ENCODE peak calls at places on chromosomes 13 and 19, in six cellular contexts. One of them, this sample, is unnamed.
A peak's percentile ranks its signal among the peaks of the same experiment; 100 is the strongest.

GRCh38 chr19:50877338-50877737 is 4.1 kb downstream of the KLK2 start:
- DNase-seq in SK-N-SH: no peak
- DNase-seq in HCT116: no peak
- DNase-seq in MM.1S: no peak
- DNase-seq in GM23338: peak; percentile 27
- DNase-seq in GM23248: no peak
- DNase-seq in this sample: no peak

GRCh38 chr13:40189885-40190655 is 476.4 kb downstream of the FOXO1 start:
- DNase-seq in MM.1S: no peak
- DNase-seq in GM23248: peak; percentile 52
- DNase-seq in SK-N-SH: peak; percentile 57
- DNase-seq in GM23338: no peak
- DNase-seq in HCT116: no peak
- DNase-seq in this sample: no peak

GRCh38 chr19:32406161-32407003 is 812 bp downstream of the DPY19L3 start:
- DNase-seq in GM23248: peak; percentile 33
- DNase-seq in MM.1S: no peak
- DNase-seq in SK-N-SH: peak; percentile 18
- DNase-seq in HCT116: peak; percentile 12
- DNase-seq in GM23338: peak; percentile 83
- DNase-seq in this sample: no peak

GRCh38 chr19:38290631-38291147 is 13.4 kb upstream of the C19orf33 start:
- DNase-seq in SK-N-SH: no peak
- DNase-seq in GM23248: peak; percentile 98
- DNase-seq in GM23338: no peak
- DNase-seq in MM.1S: no peak
- DNase-seq in HCT116: no peak
- DNase-seq in this sample: peak; percentile 97

GRCh38 chr13:89082623-89083022 is 1411.5 kb downstream of the SLITRK5 start:
- DNase-seq in HCT116: no peak
- DNase-seq in SK-N-SH: no peak
- DNase-seq in GM23248: no peak
- DNase-seq in MM.1S: no peak
- DNase-seq in GM23338: no peak
- DNase-seq in this sample: no peak

GRCh38 chr13:76168661-76169060 is 532.5 kb downstream of the LMO7 start:
- DNase-seq in GM23248: no peak
- DNase-seq in HCT116: no peak
- DNase-seq in GM23338: no peak
- DNase-seq in SK-N-SH: no peak
- DNase-seq in MM.1S: no peak
- DNase-seq in this sample: peak; percentile 2

GRCh38 chr19:46218160-46218559 is 11.4 kb upstream of the IGFL1 start:
- DNase-seq in HCT116: peak; percentile 21
- DNase-seq in SK-N-SH: no peak
- DNase-seq in GM23248: peak; percentile 36
- DNase-seq in GM23338: peak; percentile 88
- DNase-seq in MM.1S: peak; percentile 46
- DNase-seq in this sample: peak; percentile 39

GRCh38 chr13:50611117-50611781 is 232.2 kb downstream of the DLEU7 start:
- DNase-seq in MM.1S: no peak
- DNase-seq in SK-N-SH: no peak
- DNase-seq in HCT116: no peak
- DNase-seq in GM23248: no peak
- DNase-seq in GM23338: no peak
- DNase-seq in this sample: no peak

GRCh38 chr19:39316627-39317321 is 3.9 kb downstream of the LRFN1 start:
- DNase-seq in GM23248: no peak
- DNase-seq in HCT116: no peak
- DNase-seq in GM23338: no peak
- DNase-seq in MM.1S: no peak
- DNase-seq in SK-N-SH: no peak
- DNase-seq in this sample: no peak
- TF ChIP-seq EZH2phosphoT487 in GM23248: no peak
- TF ChIP-seq EZH2phosphoT487 in HCT116: no peak
- TF ChIP-seq EZH2phosphoT487 in GM23338: no peak
- TF ChIP-seq EZH2phosphoT487 in MM.1S: no peak
- TF ChIP-seq EZH2phosphoT487 in SK-N-SH: no peak
- TF ChIP-seq EZH2phosphoT487 in this sample: no peak

DNA sequence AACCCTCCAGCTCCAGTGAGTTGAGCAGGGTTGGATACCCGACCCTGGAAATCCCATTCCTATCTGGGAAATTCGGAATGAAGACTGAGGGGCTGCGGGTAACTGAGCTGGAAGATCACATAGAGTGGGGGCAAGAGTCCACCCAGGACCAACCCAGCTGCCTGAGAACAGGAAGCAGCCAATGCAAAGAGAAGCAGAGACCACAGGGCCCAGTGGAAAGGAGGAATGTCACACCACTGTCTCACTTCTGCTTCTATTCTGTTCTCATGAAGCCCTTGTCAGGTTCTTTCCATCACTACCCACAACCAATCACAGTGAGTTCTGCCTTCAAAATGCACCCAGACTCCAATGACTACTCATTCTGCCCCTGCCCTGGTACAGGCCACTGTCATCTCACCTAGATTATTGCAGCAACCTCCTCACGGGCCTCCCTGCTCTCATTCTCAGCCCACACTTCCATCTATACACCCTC is 15.3 kb downstream of the DYRK1B start:
- DNase-seq in GM23338: no peak
- DNase-seq in GM23248: no peak
- DNase-seq in MM.1S: no peak
- DNase-seq in HCT116: no peak
- DNase-seq in SK-N-SH: no peak
- DNase-seq in this sample: no peak
- TF ChIP-seq EZH2phosphoT487 in GM23338: no peak
- TF ChIP-seq EZH2phosphoT487 in GM23248: no peak
- TF ChIP-seq EZH2phosphoT487 in MM.1S: no peak
- TF ChIP-seq EZH2phosphoT487 in HCT116: no peak
- TF ChIP-seq EZH2phosphoT487 in SK-N-SH: no peak
- TF ChIP-seq EZH2phosphoT487 in this sample: no peak

GRCh38 chr19:4343056-4343844 is at the start of gene MPND:
- DNase-seq in GM23248: peak; percentile 91
- DNase-seq in SK-N-SH: peak; percentile 94
- DNase-seq in GM23338: peak; percentile 93
- DNase-seq in HCT116: peak; percentile 50
- DNase-seq in MM.1S: peak; percentile 93
- DNase-seq in this sample: peak; percentile 82
- TF ChIP-seq EZH2phosphoT487 in GM23248: no peak
- TF ChIP-seq EZH2phosphoT487 in SK-N-SH: no peak
- TF ChIP-seq EZH2phosphoT487 in GM23338: no peak
- TF ChIP-seq EZH2phosphoT487 in HCT116: no peak
- TF ChIP-seq EZH2phosphoT487 in MM.1S: no peak
- TF ChIP-seq EZH2phosphoT487 in this sample: no peak

GRCh38 chr19:35754365-35755139 is 2.3 kb downstream of the HSPB6 start:
- DNase-seq in MM.1S: no peak
- DNase-seq in GM23338: no peak
- DNase-seq in GM23248: no peak
- DNase-seq in HCT116: no peak
- DNase-seq in SK-N-SH: no peak
- DNase-seq in this sample: no peak

GRCh38 chr19:35757231-35757748 is 461 bp upstream of the HSPB6 start:
- DNase-seq in HCT116: no peak
- DNase-seq in SK-N-SH: peak; percentile 70
- DNase-seq in GM23338: peak; percentile 52
- DNase-seq in GM23248: peak; percentile 93
- DNase-seq in MM.1S: no peak
- DNase-seq in this sample: peak; percentile 29

GRCh38 chr19:35755160-35755549 is 1.7 kb downstream of the HSPB6 start:
- DNase-seq in MM.1S: no peak
- DNase-seq in SK-N-SH: no peak
- DNase-seq in HCT116: no peak
- DNase-seq in GM23338: peak; percentile 21
- DNase-seq in GM23248: no peak
- DNase-seq in this sample: no peak

GRCh38 chr19:35756373-35757230 is at the start of gene HSPB6:
- DNase-seq in SK-N-SH: no peak
- DNase-seq in HCT116: no peak
- DNase-seq in GM23248: peak; percentile 80
- DNase-seq in MM.1S: no peak
- DNase-seq in GM23338: peak; percentile 70
- DNase-seq in this sample: no peak

DNA sequence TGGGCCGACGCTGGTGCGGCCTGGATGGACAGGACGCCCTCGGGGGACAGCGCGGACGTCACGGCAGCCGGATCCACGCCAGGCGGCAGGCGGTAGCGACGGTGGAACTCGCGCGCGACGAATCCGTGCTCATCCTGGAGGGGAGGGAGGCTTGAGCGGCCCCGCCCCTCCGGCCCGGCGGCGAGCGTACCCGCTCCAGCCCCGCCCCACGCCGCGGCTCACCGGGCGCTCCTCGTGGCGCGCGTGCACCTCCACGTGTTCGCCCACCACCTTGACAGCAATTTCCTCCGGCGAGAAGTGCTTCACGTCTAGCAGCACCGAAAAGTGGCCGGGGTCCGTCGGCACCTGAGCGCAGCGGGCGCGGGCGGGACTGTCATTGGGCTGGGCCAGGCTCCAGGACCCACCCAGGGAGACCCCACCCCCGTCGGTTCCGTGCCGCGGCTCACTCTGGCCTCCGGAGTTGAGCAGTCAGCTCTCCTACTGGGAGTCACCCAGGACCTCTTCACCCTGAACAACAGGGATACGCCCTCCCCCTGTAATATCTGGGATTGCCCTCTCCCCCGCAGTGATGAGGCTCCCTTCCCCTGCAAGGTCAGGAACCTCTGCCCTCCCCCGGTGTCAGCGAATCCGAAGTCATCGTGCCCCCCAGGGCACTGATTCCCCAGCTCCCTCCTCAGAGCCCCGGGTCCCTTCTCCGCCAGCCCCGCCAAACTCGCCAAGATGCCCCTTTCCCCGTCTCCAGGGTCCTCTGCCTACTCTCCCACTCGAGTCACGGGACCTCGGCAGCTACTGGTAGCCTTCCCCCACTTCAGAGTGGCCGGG is 1.1 kb downstream of the HSPB6 start:
- DNase-seq in MM.1S: no peak
- DNase-seq in SK-N-SH: no peak
- DNase-seq in HCT116: no peak
- DNase-seq in GM23248: peak; percentile 91
- DNase-seq in GM23338: peak; percentile 23
- DNase-seq in this sample: no peak
- TF ChIP-seq EZH2phosphoT487 in MM.1S: no peak
- TF ChIP-seq EZH2phosphoT487 in SK-N-SH: no peak
- TF ChIP-seq EZH2phosphoT487 in HCT116: no peak
- TF ChIP-seq EZH2phosphoT487 in GM23248: no peak
- TF ChIP-seq EZH2phosphoT487 in GM23338: no peak
- TF ChIP-seq EZH2phosphoT487 in this sample: no peak

GRCh38 chr19:48926909-48927308 is 6.6 kb upstream of the DHDH start:
- DNase-seq in MM.1S: no peak
- DNase-seq in GM23338: no peak
- DNase-seq in GM23248: peak; percentile 100
- DNase-seq in HCT116: peak; percentile 75
- DNase-seq in SK-N-SH: no peak
- DNase-seq in this sample: peak; percentile 95
- TF ChIP-seq EZH2phosphoT487 in MM.1S: no peak
- TF ChIP-seq EZH2phosphoT487 in GM23338: no peak
- TF ChIP-seq EZH2phosphoT487 in GM23248: no peak
- TF ChIP-seq EZH2phosphoT487 in HCT116: no peak
- TF ChIP-seq EZH2phosphoT487 in SK-N-SH: no peak
- TF ChIP-seq EZH2phosphoT487 in this sample: no peak

GRCh38 chr19:44904426-44904994 is 1.1 kb upstream of the APOE start:
- DNase-seq in SK-N-SH: peak; percentile 59
- DNase-seq in GM23338: peak; percentile 79
- DNase-seq in GM23248: no peak
- DNase-seq in HCT116: no peak
- DNase-seq in MM.1S: no peak
- DNase-seq in this sample: no peak

GRCh38 chr19:44903216-44903601 is 2.4 kb upstream of the APOE start:
- DNase-seq in HCT116: no peak
- DNase-seq in GM23248: no peak
- DNase-seq in SK-N-SH: no peak
- DNase-seq in MM.1S: no peak
- DNase-seq in GM23338: no peak
- DNase-seq in this sample: no peak

GRCh38 chr19:44900328-44901244 is 5.0 kb upstream of the APOE start:
- DNase-seq in HCT116: no peak
- DNase-seq in SK-N-SH: no peak
- DNase-seq in GM23338: no peak
- DNase-seq in MM.1S: no peak
- DNase-seq in GM23248: no peak
- DNase-seq in this sample: no peak

GRCh38 chr19:44905437-44906160 is at the start of gene APOE:
- DNase-seq in GM23248: peak; percentile 18
- DNase-seq in GM23338: peak; percentile 91
- DNase-seq in MM.1S: no peak
- DNase-seq in HCT116: no peak
- DNase-seq in SK-N-SH: peak; percentile 57
- DNase-seq in this sample: no peak

GRCh38 chr19:44903602-44904425 is 1.8 kb upstream of the APOE start:
- DNase-seq in GM23248: peak; percentile 63
- DNase-seq in GM23338: peak; percentile 80
- DNase-seq in HCT116: no peak
- DNase-seq in MM.1S: peak; percentile 58
- DNase-seq in SK-N-SH: peak; percentile 88
- DNase-seq in this sample: peak; percentile 50
- TF ChIP-seq EZH2phosphoT487 in GM23248: no peak
- TF ChIP-seq EZH2phosphoT487 in GM23338: no peak
- TF ChIP-seq EZH2phosphoT487 in HCT116: no peak
- TF ChIP-seq EZH2phosphoT487 in MM.1S: no peak
- TF ChIP-seq EZH2phosphoT487 in SK-N-SH: no peak
- TF ChIP-seq EZH2phosphoT487 in this sample: no peak